ENCODE peak calls at places on chromosome 11, in eight cellular contexts. K is bronchial epithelial cell, J is nephron progenitor cell, Q is fibroblast of lung, T is fibroblast of mammary gland, C is AG10803, L is OCI-LY7, G is RWPE1. I is an unnamed sample.
A peak's percentile ranks its signal among the peaks of the same experiment; 100 is the strongest.

GRCh38 chr11:118998388-118998717 is 415 bp downstream of the CENATAC start:
- DNase-seq in K (peak; percentile 25), J (no peak), Q (no peak), T (no peak), C (no peak), L (no peak), G (no peak), I (no peak)

GRCh38 chr11:109819410-109819809 is 273.8 kb upstream of the ZC3H12C start:
- DNase-seq in K (peak; percentile 74), J (no peak), Q (no peak), T (no peak), C (peak; percentile 62), L (no peak), G (no peak), I (no peak)

GRCh38 chr11:49424136-49424535 is 215.7 kb upstream of the FOLH1 start:
- DNase-seq in K (no peak), J (no peak), Q (no peak), T (no peak), C (no peak), L (no peak), G (no peak), I (no peak)

GRCh38 chr11:81887671-81888070 is 846.0 kb downstream of the FAM181B start:
- DNase-seq in K (no peak), J (no peak), Q (no peak), T (no peak), C (no peak), L (no peak), G (no peak), I (no peak)

GRCh38 chr11:128507936-128508335 is 79.4 kb downstream of the ETS1 start:
- DNase-seq in K (no peak), J (no peak), Q (no peak), T (peak; percentile 25), C (no peak), L (no peak), G (no peak), I (no peak)

GRCh38 chr11:9565822-9566560 is 7.5 kb upstream of the WEE1 start:
- DNase-seq in K (peak; percentile 100), J (no peak), Q (peak; percentile 100), T (peak; percentile 100), C (peak; percentile 100), L (no peak), G (peak; percentile 94), I (peak; percentile 72)

GRCh38 chr11:113262594-113262993 is 51.8 kb upstream of the TTC12 start:
- DNase-seq in K (no peak), J (no peak), Q (no peak), T (no peak), C (no peak), L (no peak), G (no peak), I (no peak)

GRCh38 chr11:111395081-111395480 is 16.0 kb upstream of the POU2AF1 start:
- DNase-seq in K (no peak), J (no peak), Q (no peak), T (no peak), C (no peak), L (no peak), G (no peak), I (no peak)

GRCh38 chr11:122103366-122103765 is 12.6 kb downstream of the BLID start:
- DNase-seq in K (peak; percentile 71), J (no peak), Q (peak; percentile 52), T (peak; percentile 87), C (peak; percentile 57), L (no peak), G (peak; percentile 30), I (no peak)

GRCh38 chr11:31509017-31509411 is 408 bp downstream of the IMMP1L start:
- DNase-seq in K (peak; percentile 25), J (no peak), Q (no peak), T (no peak), C (no peak), L (no peak), G (no peak), I (peak; percentile 15)

GRCh38 chr11:64861227-64861970 is 16.9 kb upstream of the CDC42BPG start:
- DNase-seq in K (no peak), J (no peak), Q (no peak), T (no peak), C (no peak), L (peak; percentile 75), G (no peak), I (no peak)

GRCh38 chr11:114142646-114143045 is 83.1 kb downstream of the ZBTB16 start:
- DNase-seq in K (no peak), J (no peak), Q (no peak), T (no peak), C (no peak), L (no peak), G (no peak), I (no peak)

GRCh38 chr11:94895451-94895850 is 77.9 kb downstream of the CWC15 start:
- DNase-seq in K (peak; percentile 49), J (no peak), Q (peak; percentile 60), T (peak; percentile 79), C (peak; percentile 58), L (no peak), G (no peak), I (no peak)

GRCh38 chr11:110366234-110366633 is 63.5 kb upstream of the FDX1 start:
- DNase-seq in K (peak; percentile 78), J (no peak), Q (peak; percentile 23), T (no peak), C (peak; percentile 34), L (no peak), G (peak; percentile 27), I (no peak)

GRCh38 chr11:65501530-65502273 is 2.9 kb downstream of the MALAT1 start:
- DNase-seq in K (no peak), J (no peak), Q (peak; percentile 61), T (peak; percentile 59), C (peak; percentile 63), L (peak; percentile 42), G (no peak), I (no peak)

GRCh38 chr11:118088531-118088930 is 1.8 kb upstream of the SMIM35 start:
- DNase-seq in K (peak; percentile 67), J (no peak), Q (no peak), T (no peak), C (no peak), L (no peak), G (no peak), I (no peak)

GRCh38 chr11:111308140-111308539 is 9.8 kb downstream of the POU2AF3 start:
- DNase-seq in K (no peak), J (no peak), Q (peak; percentile 74), T (no peak), C (no peak), L (no peak), G (no peak), I (no peak)

GRCh38 chr11:86571273-86571948 is 101.0 kb downstream of the ME3 start:
- DNase-seq in K (no peak), J (peak; percentile 32), Q (no peak), T (no peak), C (no peak), L (no peak), G (no peak), I (no peak)
- TF ChIP-seq CTCF in K (no peak), J (peak; percentile 62), Q (peak; percentile 43), T (peak; percentile 45), C (peak; percentile 44), L (peak; percentile 42), G (no peak), I (no peak)

GRCh38 chr11:102284008-102284407 is 33.3 kb upstream of the BIRC3 start:
- DNase-seq in K (no peak), J (no peak), Q (no peak), T (no peak), C (no peak), L (no peak), G (no peak), I (no peak)

GRCh38 chr11:102276302-102277182 is 40.7 kb upstream of the BIRC3 start:
- DNase-seq in K (no peak), J (no peak), Q (peak; percentile 51), T (peak; percentile 56), C (peak; percentile 66), L (no peak), G (no peak), I (no peak)

GRCh38 chr11:102283088-102283487 is 34.2 kb upstream of the BIRC3 start:
- DNase-seq in K (no peak), J (no peak), Q (no peak), T (no peak), C (peak; percentile 36), L (no peak), G (no peak), I (no peak)

GRCh38 chr11:102280237-102280833 is 36.9 kb upstream of the BIRC3 start:
- DNase-seq in K (no peak), J (no peak), Q (no peak), T (no peak), C (no peak), L (no peak), G (no peak), I (no peak)

GRCh38 chr11:102279641-102280170 is 37.6 kb upstream of the BIRC3 start:
- DNase-seq in K (peak; percentile 44), J (no peak), Q (peak; percentile 89), T (peak; percentile 68), C (peak; percentile 69), L (no peak), G (no peak), I (peak; percentile 60)
- TF ChIP-seq CTCF in K (no peak), J (no peak), Q (peak; percentile 66), T (peak; percentile 44), C (peak; percentile 56), L (no peak), G (peak; percentile 18), I (peak; percentile 0)

DNA sequence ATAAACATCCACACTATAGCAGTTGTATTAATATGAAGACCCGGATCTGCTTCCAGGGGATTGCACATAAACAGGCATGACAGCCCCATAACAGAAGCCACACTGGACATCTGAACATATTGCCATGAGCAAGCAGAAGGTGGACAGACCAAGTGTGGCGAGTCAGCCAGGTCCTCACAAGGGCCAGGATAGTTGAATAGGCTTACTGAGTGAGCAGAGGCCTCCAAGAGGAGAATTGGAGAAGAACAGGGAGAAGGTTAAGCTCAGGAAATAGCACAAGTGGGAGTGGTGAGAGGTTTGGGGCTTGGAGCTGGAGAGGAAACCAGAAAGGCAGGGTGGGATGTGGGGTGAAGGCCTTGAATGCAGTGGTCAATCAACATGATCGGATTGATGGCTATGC is 10.8 kb downstream of the SLC35C1 start:
- DNase-seq in K (peak; percentile 25), J (no peak), Q (no peak), T (peak; percentile 41), C (no peak), L (no peak), G (no peak), I (no peak)
- TF ChIP-seq CTCF in K (no peak), J (no peak), Q (no peak), T (no peak), C (no peak), L (no peak), G (no peak), I (no peak)

GRCh38 chr11:1803246-1803645 is 31.5 kb upstream of the SYT8 start:
- DNase-seq in K (no peak), J (no peak), Q (no peak), T (no peak), C (no peak), L (no peak), G (no peak), I (no peak)

GRCh38 chr11:1810761-1811160 is 24.0 kb upstream of the SYT8 start:
- DNase-seq in K (peak; percentile 20), J (no peak), Q (no peak), T (no peak), C (no peak), L (no peak), G (no peak), I (no peak)

GRCh38 chr11:1805525-1805924 is 29.3 kb upstream of the SYT8 start:
- DNase-seq in K (no peak), J (no peak), Q (no peak), T (no peak), C (no peak), L (no peak), G (no peak), I (no peak)

GRCh38 chr11:1812274-1812673 is 22.5 kb upstream of the SYT8 start:
- DNase-seq in K (no peak), J (no peak), Q (no peak), T (no peak), C (no peak), L (no peak), G (no peak), I (no peak)

GRCh38 chr11:1807628-1807995 is 27.2 kb upstream of the SYT8 start:
- DNase-seq in K (no peak), J (no peak), Q (no peak), T (no peak), C (no peak), L (no peak), G (no peak), I (no peak)
- TF ChIP-seq CTCF in K (no peak), J (no peak), Q (peak; percentile 9), T (peak; percentile 7), C (no peak), L (peak; percentile 30), G (no peak), I (no peak)